ENCODE peak calls at places on chromosome 20, in seven cellular contexts. F is HL-60; G is endodermal cell; S is transverse colon; Y is spleen; K is heart left ventricle; T is CD8-positive, alpha-beta T cell. W is an unnamed sample.

GRCh38 chr20:18313410-18313809 is 25.1 kb downstream of the ZNF133 start:
- DNase-seq in F (no peak), G (no peak), S (no peak), Y (no peak), K (no peak), T (no peak), W (no peak)

GRCh38 chr20:43899274-43899878 is 15.3 kb upstream of the TOX2 start:
- DNase-seq in F (no peak), G (no peak), S (no peak), Y (no peak), K (no peak), T (no peak), W (no peak)

GRCh38 chr20:11067359-11067758 is 393.6 kb upstream of the JAG1 start:
- DNase-seq in F (no peak), G (no peak), S (no peak), Y (no peak), K (no peak), T (no peak), W (no peak)

GRCh38 chr20:62027698-62028321 is 37.9 kb downstream of the TAF4 start:
- DNase-seq in F (no peak), G (no peak), S (no peak), Y (no peak), K (no peak), T (no peak), W (no peak)

GRCh38 chr20:23132930-23133559 is 46.9 kb upstream of the CD93 start:
- DNase-seq in F (no peak), G (no peak), S (no peak), Y (no peak), K (peak; percentile 80), T (no peak), W (no peak)

GRCh38 chr20:43748274-43748673 is 21.5 kb upstream of the GTSF1L start:
- DNase-seq in F (peak; percentile 71), G (no peak), S (no peak), Y (no peak), K (no peak), T (no peak), W (no peak)

GRCh38 chr20:1891263-1892121 is 3.7 kb upstream of the SIRPA start:
- DNase-seq in F (no peak), G (peak; percentile 72), S (no peak), Y (peak; percentile 61), K (peak; percentile 5), T (no peak), W (no peak)

GRCh38 chr20:25294459-25295385 is 46.8 kb downstream of the PYGB start:
- DNase-seq in F (no peak), G (peak; percentile 94), S (peak; percentile 52), Y (peak; percentile 87), K (no peak), T (peak; percentile 63), W (peak; percentile 38)

GRCh38 chr20:1637755-1638154 is 17.9 kb upstream of the SIRPB1 start:
- DNase-seq in F (no peak), G (no peak), S (no peak), Y (no peak), K (no peak), T (no peak), W (no peak)

GRCh38 chr20:36802326-36803223 is 29.0 kb upstream of the DSN1 start:
- DNase-seq in F (no peak), G (no peak), S (no peak), Y (no peak), K (no peak), T (no peak), W (peak; percentile 71)

GRCh38 chr20:13741879-13742278 is 42.8 kb downstream of the ESF1 start:
- DNase-seq in F (no peak), G (no peak), S (no peak), Y (no peak), K (no peak), T (no peak), W (no peak)

GRCh38 chr20:8903655-8904605 is 165.0 kb upstream of the PLCB4 start:
- DNase-seq in F (no peak), G (no peak), S (no peak), Y (no peak), K (no peak), T (no peak), W (no peak)

GRCh38 chr20:8473459-8473858 is 341.4 kb downstream of the PLCB1 start:
- DNase-seq in F (no peak), G (no peak), S (no peak), Y (no peak), K (no peak), T (no peak), W (no peak)

GRCh38 chr20:37994512-37994911 is 38.7 kb downstream of the TTI1 start:
- DNase-seq in F (no peak), G (no peak), S (no peak), Y (no peak), K (peak; percentile 65), T (no peak), W (peak; percentile 50)

GRCh38 chr20:4006640-4007039 is 8.7 kb downstream of the RNF24 start:
- DNase-seq in F (no peak), G (no peak), S (no peak), Y (no peak), K (peak; percentile 73), T (no peak), W (no peak)

GRCh38 chr20:53752971-53753879 is 159.6 kb upstream of the ZNF217 start:
- DNase-seq in F (no peak), G (no peak), S (no peak), Y (no peak), K (no peak), T (no peak), W (no peak)

GRCh38 chr20:5001174-5002076 is at the start of gene SLC23A2:
- DNase-seq in F (peak; percentile 36), G (peak; percentile 79), S (peak; percentile 51), Y (peak; percentile 93), K (peak; percentile 37), T (peak; percentile 52), W (no peak)

GRCh38 chr20:19806806-19807691 is 49.0 kb downstream of the RIN2 start:
- DNase-seq in F (no peak), G (no peak), S (no peak), Y (no peak), K (no peak), T (no peak), W (no peak)

GRCh38 chr20:62363920-62364851 is 2.9 kb downstream of the LAMA5 start:
- DNase-seq in F (no peak), G (peak; percentile 74), S (peak; percentile 13), Y (no peak), K (peak; percentile 75), T (no peak), W (peak; percentile 57)

GRCh38 chr20:9068232-9068781 is 580 bp upstream of the PLCB4 start:
- DNase-seq in F (no peak), G (peak; percentile 90), S (peak; percentile 36), Y (peak; percentile 69), K (peak; percentile 78), T (no peak), W (no peak)

GRCh38 chr20:54218470-54218869 is 10.6 kb downstream of the PFDN4 start:
- DNase-seq in F (no peak), G (no peak), S (no peak), Y (no peak), K (no peak), T (no peak), W (no peak)

DNA sequence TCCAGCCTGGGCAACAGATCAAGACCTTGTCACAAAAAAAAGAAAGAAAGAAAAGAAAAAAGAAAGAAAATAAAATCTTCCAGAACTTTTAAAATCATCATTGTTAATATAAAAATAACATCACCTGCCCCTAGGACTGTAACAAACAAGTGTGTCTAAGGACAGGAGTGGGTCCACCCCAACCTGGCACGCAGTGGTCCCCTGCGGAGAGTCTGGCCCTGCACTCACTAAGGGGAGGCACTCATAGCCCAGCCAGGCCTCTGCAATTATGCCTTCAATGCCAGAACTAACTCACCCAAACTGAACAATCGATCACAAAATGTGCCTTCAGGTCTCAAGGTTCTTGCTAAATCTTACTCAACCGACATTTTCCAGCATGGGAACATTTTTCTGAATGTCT is 4.8 kb downstream of the GMEB2 start:
- DNase-seq in F (no peak), G (no peak), S (no peak), Y (peak; percentile 64), K (no peak), T (no peak), W (no peak)
- H3K4me3 ChIP-seq in F (no peak overlapping the region), G (no peak overlapping the region), S (no peak overlapping the region), Y (no peak overlapping the region), K (no peak overlapping the region), T (no peak overlapping the region), W (no peak overlapping the region)

GRCh38 chr20:46681032-46681854 is 8.0 kb downstream of the TP53RK start:
- DNase-seq in F (peak; percentile 66), G (peak; percentile 93), S (peak; percentile 70), Y (no peak), K (no peak), T (peak; percentile 73), W (peak; percentile 53)
- TF ChIP-seq CTCF in F (peak; percentile 89), G (peak; percentile 89), S (peak; percentile 82), Y (peak; percentile 86), K (peak; percentile 74), T (peak; percentile 79), W (peak; percentile 86)

GRCh38 chr20:31712112-31712553 is 10.5 kb downstream of the BCL2L1 start:
- DNase-seq in F (no peak), G (no peak), S (no peak), Y (peak; percentile 16), K (peak; percentile 74), T (no peak), W (no peak)

GRCh38 chr20:31709939-31710338 is 12.7 kb downstream of the BCL2L1 start:
- DNase-seq in F (no peak), G (no peak), S (no peak), Y (no peak), K (no peak), T (no peak), W (no peak)

GRCh38 chr20:31711416-31712111 is 11.1 kb downstream of the BCL2L1 start:
- DNase-seq in F (no peak), G (no peak), S (no peak), Y (no peak), K (no peak), T (no peak), W (no peak)

GRCh38 chr20:31708839-31709534 is 13.7 kb downstream of the BCL2L1 start:
- DNase-seq in F (no peak), G (peak; percentile 36), S (no peak), Y (peak; percentile 43), K (no peak), T (no peak), W (no peak)

DNA sequence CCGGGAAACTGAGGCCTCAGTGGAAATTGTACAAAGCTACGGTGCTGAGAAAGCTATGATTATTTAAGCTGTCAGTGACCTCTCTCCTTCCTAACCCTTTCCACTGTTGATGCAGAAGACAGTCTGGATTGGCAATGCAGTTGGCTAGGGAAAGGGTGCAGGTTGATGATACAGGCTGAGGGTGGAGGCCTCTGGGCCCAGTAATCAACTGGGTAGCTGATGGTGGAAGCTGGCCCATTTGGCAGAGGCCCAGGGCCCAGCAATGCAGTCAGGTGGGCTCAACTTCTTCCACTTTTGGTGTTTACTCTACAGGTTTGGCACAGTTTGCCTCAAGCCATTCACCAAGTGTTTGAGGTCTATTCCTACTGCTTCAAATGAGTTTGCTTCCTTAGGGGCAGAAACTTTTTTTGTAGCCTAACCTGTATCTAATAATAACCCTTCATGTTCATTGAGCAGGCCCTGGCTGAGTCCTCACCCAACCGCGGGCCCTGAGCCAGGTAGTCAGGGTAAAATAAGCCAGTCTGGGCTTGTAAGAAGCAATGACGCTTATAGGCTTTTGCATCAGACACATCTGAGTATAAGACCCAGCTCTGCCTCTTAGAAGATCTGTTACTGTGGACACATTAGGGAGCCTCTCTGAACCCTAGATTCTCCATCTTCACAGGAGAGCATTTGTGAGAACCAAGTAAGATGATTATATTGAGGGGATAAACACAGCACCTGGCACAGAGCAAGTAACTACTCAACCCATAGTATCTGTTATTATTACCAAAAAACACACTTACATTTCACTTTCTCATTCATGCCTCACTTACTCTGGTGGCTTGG is 12.0 kb downstream of the BCL2L1 start:
- DNase-seq in F (no peak), G (no peak), S (no peak), Y (no peak), K (peak; percentile 82), T (no peak), W (no peak)
- H3K27ac ChIP-seq in F (no peak overlapping the region), G (no peak overlapping the region), S (peak overlapping the region; percentile 85), Y (no peak overlapping the region), K (peak overlapping the region; percentile 98), T (no peak overlapping the region), W (no peak overlapping the region)

GRCh38 chr20:49987868-49988690 is 5.3 kb downstream of the SNAI1 start:
- DNase-seq in F (no peak), G (no peak), S (no peak), Y (no peak), K (no peak), T (no peak), W (no peak)
- H3K4me3 ChIP-seq in F (no peak overlapping the region), G (no peak overlapping the region), S (no peak overlapping the region), Y (no peak overlapping the region), K (no peak overlapping the region), T (no peak overlapping the region), W (peak overlapping the region; percentile 17)

W was measured in brain microvascular endothelial cell.